ENCODE peak calls at places on chromosome 18, in ten cellular contexts. I is WTC11, Q is foreskin fibroblast, E is upper lobe of left lung, D is HFF-Myc, J is breast epithelium, S is fibroblast of pulmonary artery, U is mammary epithelial cell, T is omental fat pad, V is left ventricle myocardium inferior. A is an unnamed sample.

GRCh38 chr18:35410561-35410960 is 33.4 kb upstream of the ZNF396 start:
- DNase-seq in I (no peak), Q (no peak), E (no peak), D (no peak), J (no peak), S (no peak), U (no peak), T (no peak), V (no peak), A (no peak)

GRCh38 chr18:63232826-63233225 is 86.7 kb downstream of the BCL2 start:
- DNase-seq in I (no peak), Q (no peak), E (no peak), D (no peak), J (no peak), S (no peak), U (no peak), T (no peak), V (no peak), A (no peak)

GRCh38 chr18:76859474-76860339 is 37.4 kb downstream of the ZNF236 start:
- DNase-seq in I (no peak), Q (no peak), E (no peak), D (no peak), J (no peak), S (no peak), U (no peak), T (no peak), V (no peak), A (no peak)

GRCh38 chr18:69628774-69629359 is 228.2 kb downstream of the DOK6 start:
- DNase-seq in I (no peak), Q (no peak), E (no peak), D (no peak), J (no peak), S (no peak), U (no peak), T (no peak), V (no peak), A (no peak)

GRCh38 chr18:76446746-76447267 is 48.2 kb downstream of the ZNF516 start:
- DNase-seq in I (no peak), Q (no peak), E (no peak), D (no peak), J (no peak), S (no peak), U (no peak), T (no peak), V (no peak), A (no peak)

GRCh38 chr18:76055025-76055424 is 440.0 kb downstream of the ZNF516 start:
- DNase-seq in I (no peak), Q (no peak), E (no peak), D (no peak), J (no peak), S (no peak), U (no peak), T (no peak), V (no peak), A (no peak)

GRCh38 chr18:76410033-76410432 is 85.0 kb downstream of the ZNF516 start:
- DNase-seq in I (no peak), Q (no peak), E (no peak), D (no peak), J (no peak), S (no peak), U (no peak), T (no peak), V (no peak), A (no peak)

GRCh38 chr18:44741551-44741950 is 60.9 kb downstream of the SETBP1 start:
- DNase-seq in I (no peak), Q (no peak), E (no peak), D (no peak), J (no peak), S (no peak), U (no peak), T (no peak), V (no peak), A (no peak)

GRCh38 chr18:3758531-3758930 is 308.6 kb downstream of the TGIF1 start:
- DNase-seq in I (no peak), Q (no peak), E (no peak), D (peak; percentile 41), J (no peak), S (peak; percentile 70), U (peak; percentile 50), T (no peak), V (no peak), A (no peak)

GRCh38 chr18:31825772-31826171 is 65.1 kb upstream of the SLC25A52 start:
- DNase-seq in I (peak; percentile 81), Q (no peak), E (no peak), D (no peak), J (no peak), S (no peak), U (no peak), T (no peak), V (no peak), A (no peak)

GRCh38 chr18:31683968-31684278 is 458 bp downstream of the B4GALT6 start:
- DNase-seq in I (no peak), Q (no peak), E (no peak), D (no peak), J (no peak), S (no peak), U (no peak), T (no peak), V (no peak), A (no peak)

GRCh38 chr18:63356272-63356896 is 10.6 kb downstream of the KDSR start:
- DNase-seq in I (no peak), Q (no peak), E (no peak), D (no peak), J (no peak), S (no peak), U (no peak), T (no peak), V (no peak), A (no peak)

GRCh38 chr18:6729247-6730091 is at the start of gene ARHGAP28:
- DNase-seq in I (peak; percentile 81), Q (peak; percentile 84), E (peak; percentile 83), D (peak; percentile 65), J (peak; percentile 62), S (peak; percentile 72), U (peak; percentile 89), T (peak; percentile 41), V (peak; percentile 87), A (no peak)

GRCh38 chr18:62755454-62755853 is 40.1 kb downstream of the PHLPP1 start:
- DNase-seq in I (no peak), Q (no peak), E (no peak), D (no peak), J (no peak), S (no peak), U (no peak), T (no peak), V (no peak), A (no peak)

GRCh38 chr18:59067873-59068272 is 71.8 kb upstream of the SEC11C start:
- DNase-seq in I (peak; percentile 43), Q (no peak), E (no peak), D (no peak), J (no peak), S (peak; percentile 54), U (no peak), T (no peak), V (no peak), A (no peak)

GRCh38 chr18:422966-423365 is 77.5 kb downstream of the COLEC12 start:
- DNase-seq in I (no peak), Q (no peak), E (no peak), D (no peak), J (no peak), S (no peak), U (no peak), T (no peak), V (no peak), A (no peak)

DNA sequence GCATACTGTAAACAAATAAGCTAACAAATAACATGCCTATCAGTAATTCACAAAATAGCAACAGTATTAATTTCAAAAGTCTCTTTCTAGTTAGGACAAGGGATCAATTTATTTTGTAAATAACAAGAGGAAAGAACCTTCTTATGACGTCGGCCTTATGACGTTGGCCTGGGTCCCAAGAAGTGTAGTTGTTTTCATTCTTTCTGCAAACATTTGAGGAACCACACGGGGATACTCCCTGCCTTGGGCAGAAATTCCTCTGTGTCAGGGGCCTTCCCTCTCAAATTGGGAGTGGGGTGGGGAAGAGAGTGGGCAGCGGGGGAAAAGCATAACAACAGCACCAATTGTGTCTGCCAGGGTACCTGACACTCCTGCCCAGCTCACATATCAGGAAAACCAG is 1.3 kb downstream of the CCDC68 start:
- DNase-seq in I (no peak), Q (no peak), E (no peak), D (no peak), J (no peak), S (peak; percentile 87), U (no peak), T (no peak), V (no peak), A (no peak)
- TF ChIP-seq CTCF in I (no peak), Q (no peak), E (no peak), D (no peak), J (no peak), S (no peak), U (no peak), T (no peak), V (no peak), A (no peak)

DNA sequence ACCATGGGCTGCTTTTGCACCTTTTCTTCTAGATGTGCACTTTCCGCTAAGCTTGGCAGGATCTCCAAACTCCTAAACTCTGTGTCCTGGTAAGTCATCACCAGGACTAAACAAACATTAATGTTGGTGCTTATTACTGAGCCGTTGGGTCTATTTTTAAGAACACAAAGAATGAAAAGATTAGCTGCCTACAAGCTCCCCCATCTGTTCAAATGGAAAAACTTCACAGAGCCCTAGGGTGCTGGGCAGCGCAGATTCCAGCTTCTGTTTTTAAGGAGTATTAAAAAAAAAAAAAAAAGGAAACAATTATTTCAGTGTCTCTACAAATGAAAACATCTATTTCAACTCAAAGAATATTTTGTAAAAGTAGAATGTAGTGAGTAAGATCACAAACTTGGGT is 97.8 kb upstream of the AQP4 start:
- DNase-seq in I (no peak), Q (no peak), E (no peak), D (no peak), J (no peak), S (peak; percentile 3), U (peak; percentile 28), T (no peak), V (no peak), A (no peak)
- TF ChIP-seq CTCF in I (no peak), Q (no peak), E (no peak), D (no peak), J (no peak), S (no peak), U (no peak), T (no peak), V (peak; percentile 49), A (no peak)

GRCh38 chr18:60671022-60671421 is 298.4 kb upstream of the MC4R start:
- DNase-seq in I (no peak), Q (no peak), E (no peak), D (no peak), J (no peak), S (no peak), U (no peak), T (no peak), V (no peak), A (no peak)

GRCh38 chr18:60675801-60676200 is 303.2 kb upstream of the MC4R start:
- DNase-seq in I (no peak), Q (no peak), E (no peak), D (no peak), J (no peak), S (no peak), U (no peak), T (no peak), V (no peak), A (no peak)

GRCh38 chr18:60676807-60677206 is 304.2 kb upstream of the MC4R start:
- DNase-seq in I (peak; percentile 35), Q (no peak), E (no peak), D (no peak), J (no peak), S (no peak), U (no peak), T (no peak), V (no peak), A (no peak)
- TF ChIP-seq CTCF in I (no peak), Q (no peak), E (no peak), D (no peak), J (no peak), S (no peak), U (peak; percentile 11), T (no peak), V (no peak), A (no peak)

GRCh38 chr18:10518595-10519273 is 7.1 kb upstream of the NAPG start:
- DNase-seq in I (no peak), Q (no peak), E (peak; percentile 51), D (no peak), J (no peak), S (peak; percentile 52), U (no peak), T (no peak), V (peak; percentile 53), A (no peak)
- TF ChIP-seq CTCF in I (no peak), Q (peak; percentile 54), E (no peak), D (peak; percentile 44), J (peak; percentile 16), S (peak; percentile 35), U (no peak), T (no peak), V (peak; percentile 55), A (no peak)